ENCODE peak calls at places on chromosome 9, in nine cellular contexts. S is fibroblast of lung, X is lower lobe of right lung, O is HepG2, F is psoas muscle, H is OCI-LY7, N is heart left ventricle, E is adrenal gland, Q is astrocyte. M is an unnamed sample.

GRCh38 chr9:101907466-101907865 is 169.0 kb upstream of the GRIN3A start:
- DNase-seq in S (no peak), X (no peak), O (no peak), F (no peak), H (no peak), N (no peak), E (no peak), Q (no peak), M (no peak)

GRCh38 chr9:18520395-18520794 is 46.4 kb downstream of the ADAMTSL1 start:
- DNase-seq in S (peak; percentile 42), X (no peak), O (no peak), F (no peak), H (no peak), N (no peak), E (peak; percentile 10), Q (peak; percentile 40), M (no peak)

GRCh38 chr9:87195306-87195705 is 248.0 kb upstream of the GAS1 start:
- DNase-seq in S (no peak), X (no peak), O (no peak), F (no peak), H (no peak), N (no peak), E (no peak), Q (no peak), M (peak; percentile 35)

GRCh38 chr9:111991179-111991578 is 94.6 kb downstream of the UGCG start:
- DNase-seq in S (no peak), X (no peak), O (no peak), F (no peak), H (no peak), N (no peak), E (no peak), Q (no peak), M (no peak)

GRCh38 chr9:129889461-129889935 is 54.2 kb downstream of the USP20 start:
- DNase-seq in S (no peak), X (no peak), O (no peak), F (no peak), H (no peak), N (no peak), E (no peak), Q (no peak), M (no peak)

GRCh38 chr9:81826541-81826906 is 101.7 kb upstream of the SPATA31D4 start:
- DNase-seq in S (peak; percentile 64), X (peak; percentile 53), O (no peak), F (no peak), H (no peak), N (peak; percentile 62), E (no peak), Q (peak; percentile 65), M (peak; percentile 45)

GRCh38 chr9:133604856-133605255 is 4.3 kb downstream of the FAM163B start:
- DNase-seq in S (no peak), X (peak; percentile 40), O (no peak), F (no peak), H (peak; percentile 44), N (no peak), E (no peak), Q (no peak), M (no peak)

GRCh38 chr9:16526380-16526779 is 344.1 kb downstream of the BNC2 start:
- DNase-seq in S (peak; percentile 88), X (no peak), O (no peak), F (no peak), H (no peak), N (no peak), E (no peak), Q (peak; percentile 82), M (no peak)

GRCh38 chr9:128892223-128892892 is 10.4 kb downstream of the LRRC8A start:
- DNase-seq in S (peak; percentile 90), X (peak; percentile 81), O (no peak), F (peak; percentile 87), H (no peak), N (peak; percentile 90), E (peak; percentile 85), Q (peak; percentile 80), M (peak; percentile 95)

DNA sequence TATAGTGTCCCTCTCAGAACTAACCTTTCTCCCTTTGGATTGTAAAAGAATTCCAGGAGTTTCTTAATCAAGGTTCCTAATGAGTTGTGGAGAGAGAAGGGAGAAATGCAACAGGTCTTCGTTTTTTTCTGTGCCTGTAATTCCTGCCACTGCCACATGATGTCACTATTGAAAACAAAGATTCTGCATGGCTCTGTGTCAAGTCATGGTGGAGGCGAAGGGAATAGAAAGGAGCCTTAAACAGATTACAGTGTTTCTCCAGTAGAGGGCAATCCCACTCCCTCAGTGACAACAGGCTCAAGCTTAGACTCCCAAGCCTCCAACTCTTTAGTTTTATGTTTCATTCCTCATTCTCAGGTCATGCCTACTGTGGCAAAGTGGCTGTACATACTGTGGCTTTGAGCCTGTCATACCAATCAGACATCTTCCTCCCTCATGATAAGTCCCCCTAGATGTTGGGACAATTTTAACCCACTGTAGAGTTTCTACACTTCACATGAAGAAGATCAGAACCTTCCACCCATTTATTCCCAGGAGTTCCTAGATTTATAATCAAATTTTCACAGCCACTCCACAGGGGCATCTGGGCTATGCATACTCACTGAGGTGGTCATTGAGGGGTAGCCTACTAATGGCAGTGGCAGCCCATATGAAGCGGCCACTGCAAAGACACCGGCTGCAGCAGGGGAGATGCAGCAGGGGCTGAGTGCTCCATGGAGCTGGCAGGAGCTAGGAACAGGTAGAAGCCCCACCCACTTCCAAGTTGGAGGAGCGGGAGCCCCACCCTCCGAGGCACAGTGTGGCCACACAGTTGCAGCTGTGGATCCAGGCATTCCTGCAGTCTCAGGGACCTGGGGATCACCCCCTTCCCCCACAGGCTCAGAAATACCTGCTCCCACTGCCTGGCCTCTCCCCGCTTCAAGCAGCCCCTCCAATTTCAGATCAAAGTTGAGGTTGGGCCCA is 97.4 kb upstream of the TRIM32 start:
- DNase-seq in S (peak; percentile 19), X (no peak), O (peak; percentile 79), F (no peak), H (peak; percentile 27), N (no peak), E (no peak), Q (no peak), M (peak; percentile 84)
- TF ChIP-seq CTCF in S (peak; percentile 63), X (peak; percentile 23), O (peak; percentile 75), F (peak; percentile 29), H (peak; percentile 86), N (peak; percentile 33), E (peak; percentile 31), Q (peak; percentile 59), M (peak; percentile 56)

GRCh38 chr9:92964607-92964975 is 17.3 kb downstream of the FGD3 start:
- DNase-seq in S (no peak), X (no peak), O (no peak), F (no peak), H (peak; percentile 26), N (no peak), E (no peak), Q (no peak), M (no peak)

GRCh38 chr9:92962303-92962649 is 15.0 kb downstream of the FGD3 start:
- DNase-seq in S (no peak), X (no peak), O (no peak), F (no peak), H (no peak), N (no peak), E (no peak), Q (no peak), M (no peak)

GRCh38 chr9:92962846-92963245 is 15.5 kb downstream of the FGD3 start:
- DNase-seq in S (no peak), X (no peak), O (no peak), F (no peak), H (no peak), N (no peak), E (no peak), Q (no peak), M (no peak)

GRCh38 chr9:92964981-92965758 is 17.8 kb downstream of the FGD3 start:
- DNase-seq in S (no peak), X (peak; percentile 74), O (no peak), F (no peak), H (peak; percentile 54), N (no peak), E (no peak), Q (no peak), M (no peak)

DNA sequence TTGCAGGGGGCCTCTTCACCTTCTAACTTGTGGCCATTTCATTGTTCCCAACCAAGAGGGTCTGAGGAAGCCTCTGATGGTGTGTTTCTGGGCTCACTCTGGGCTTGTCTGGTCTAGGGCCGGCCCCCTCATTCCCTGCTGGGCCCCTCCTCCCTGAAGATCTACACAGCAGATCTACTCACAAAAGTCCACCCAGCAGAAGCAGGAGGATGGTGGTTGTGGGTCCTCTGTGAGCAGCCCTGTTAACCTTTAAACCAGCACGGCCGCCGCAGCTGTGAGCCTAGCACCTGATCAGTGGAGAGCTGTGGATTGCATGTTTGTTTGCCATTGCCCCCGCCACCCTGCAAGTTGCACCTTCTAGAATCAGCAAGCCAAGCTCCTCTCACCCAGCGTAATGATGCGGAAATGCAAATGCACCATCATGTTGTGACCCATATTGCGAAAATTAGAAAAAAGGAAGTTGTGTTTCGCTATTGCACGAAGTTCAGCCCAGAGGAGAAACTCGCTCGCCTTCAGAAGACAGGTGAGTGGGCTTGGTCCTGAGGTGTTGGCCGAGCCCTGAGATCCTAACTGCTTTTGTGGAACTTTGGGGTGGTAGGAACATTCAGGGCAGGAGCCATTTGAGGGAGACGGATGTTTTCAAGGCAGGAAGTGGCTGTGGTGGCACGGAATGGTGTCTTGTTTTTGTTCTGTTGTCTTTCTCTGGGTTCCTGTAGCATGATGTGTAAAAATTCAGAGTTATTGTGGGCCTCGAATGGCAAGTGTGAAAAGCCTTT is 16.7 kb downstream of the FGD3 start:
- DNase-seq in S (no peak), X (peak; percentile 70), O (peak; percentile 39), F (no peak), H (peak; percentile 93), N (no peak), E (no peak), Q (no peak), M (no peak)
- H3K4me3 ChIP-seq in S (no peak overlapping the region), X (peak overlapping the region; percentile 57), O (peak overlapping the region; percentile 58), F (peak overlapping the region; percentile 48), H (peak overlapping the region; percentile 72), N (peak overlapping the region; percentile 51), E (no peak overlapping the region), Q (no peak overlapping the region), M (no peak overlapping the region)

GRCh38 chr9:137294684-137295312 is 7.3 kb downstream of the NRARP start:
- DNase-seq in S (peak; percentile 38), X (no peak), O (no peak), F (no peak), H (no peak), N (no peak), E (no peak), Q (no peak), M (peak; percentile 66)
- TF ChIP-seq CTCF in S (peak; percentile 7), X (peak; percentile 21), O (peak; percentile 43), F (peak; percentile 38), H (no peak), N (peak; percentile 39), E (no peak), Q (peak; percentile 17), M (peak; percentile 31)

DNA sequence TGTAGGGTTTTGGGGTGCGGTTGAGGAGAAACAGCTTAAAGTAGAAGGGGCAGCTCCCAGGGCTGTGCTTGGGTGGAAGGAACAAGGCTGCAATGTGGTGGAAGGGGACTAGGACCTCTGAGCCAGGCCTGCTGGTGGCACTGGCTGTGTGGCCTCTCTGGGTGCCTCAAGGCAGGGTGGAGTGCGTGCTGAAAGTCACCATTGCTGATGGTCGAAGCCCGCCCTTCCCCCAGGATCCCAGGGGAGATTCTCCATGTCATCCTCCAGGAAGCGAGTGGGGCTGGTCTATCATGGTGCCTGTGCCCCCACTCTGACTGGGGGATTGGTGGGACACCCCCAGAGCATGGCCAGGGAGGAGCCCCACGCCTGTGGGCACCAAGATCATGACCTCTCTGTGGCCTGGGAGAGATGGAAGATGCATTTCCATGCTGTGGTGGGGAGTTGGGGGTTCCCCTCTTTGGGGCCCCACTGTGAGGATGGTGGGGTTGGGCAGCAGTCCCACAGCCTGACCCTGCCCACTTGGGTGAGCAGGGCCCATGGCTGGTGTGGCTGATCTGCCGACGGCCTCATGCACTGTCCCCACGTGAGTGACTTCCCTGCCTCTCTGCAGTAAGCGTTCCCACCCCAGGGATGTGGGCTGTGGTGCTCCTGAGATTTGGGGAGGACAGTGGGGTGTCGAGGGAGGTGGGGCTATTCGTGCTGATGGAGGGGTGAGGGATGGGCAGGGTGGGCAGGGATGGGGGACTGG is 25.8 kb downstream of the WNK2 start:
- DNase-seq in S (no peak), X (peak; percentile 30), O (no peak), F (no peak), H (no peak), N (no peak), E (no peak), Q (no peak), M (no peak)
- H3K4me3 ChIP-seq in S (no peak overlapping the region), X (no peak overlapping the region), O (no peak overlapping the region), F (no peak overlapping the region), H (no peak overlapping the region), N (no peak overlapping the region), E (no peak overlapping the region), Q (no peak overlapping the region), M (no peak overlapping the region)